ENCODE peak calls at places on chromosomes 12 and 14, in seven cellular contexts. I is AG09319; X is B cell; U is glutamatergic neuron; Z is upper lobe of right lung; V is CD8-positive, alpha-beta T cell; O is left ventricle myocardium inferior. E is an unnamed sample.

GRCh38 chr14:79229383-79229875 is 981.9 kb downstream of the DIO2 start:
- DNase-seq in I (no peak), X (no peak), U (no peak), Z (no peak), V (no peak), O (no peak), E (no peak)

GRCh38 chr12:2267624-2268477 is 215.1 kb downstream of the CACNA1C start:
- DNase-seq in I (no peak), X (no peak), U (no peak), Z (no peak), V (no peak), O (no peak), E (no peak)

GRCh38 chr12:59904874-59905521 is 309.2 kb downstream of the SLC16A7 start:
- DNase-seq in I (peak; percentile 84), X (no peak), U (no peak), Z (no peak), V (no peak), O (no peak), E (no peak)

GRCh38 chr12:38886064-38886463 is 19.3 kb downstream of the CPNE8 start:
- DNase-seq in I (no peak), X (no peak), U (no peak), Z (no peak), V (no peak), O (peak; percentile 28), E (no peak)

GRCh38 chr14:95026851-95027463 is 130.4 kb downstream of the DICER1 start:
- DNase-seq in I (no peak), X (no peak), U (no peak), Z (no peak), V (no peak), O (no peak), E (no peak)

GRCh38 chr12:57154076-57154475 is 6.7 kb upstream of the LRP1-AS start:
- DNase-seq in I (no peak), X (no peak), U (no peak), Z (no peak), V (no peak), O (no peak), E (no peak)

GRCh38 chr14:50039734-50040400 is 76.5 kb downstream of the VCPKMT start:
- DNase-seq in I (no peak), X (no peak), U (no peak), Z (peak; percentile 80), V (no peak), O (peak; percentile 42), E (no peak)

GRCh38 chr12:117968084-117968789 is 553 bp downstream of the KSR2 start:
- DNase-seq in I (no peak), X (no peak), U (no peak), Z (no peak), V (no peak), O (no peak), E (no peak)

GRCh38 chr12:55499810-55500252 is 7.7 kb downstream of the OR6C68 start:
- DNase-seq in I (no peak), X (no peak), U (no peak), Z (no peak), V (no peak), O (no peak), E (no peak)

GRCh38 chr12:33718631-33719030 is 279.0 kb upstream of the SYT10 start:
- DNase-seq in I (no peak), X (no peak), U (no peak), Z (no peak), V (no peak), O (no peak), E (no peak)

GRCh38 chr14:36756221-36756620 is 94.6 kb downstream of the PAX9 start:
- DNase-seq in I (no peak), X (no peak), U (no peak), Z (no peak), V (no peak), O (no peak), E (no peak)

GRCh38 chr12:47530050-47530449 is 175.8 kb downstream of the RPAP3 start:
- DNase-seq in I (no peak), X (no peak), U (no peak), Z (no peak), V (no peak), O (no peak), E (no peak)

GRCh38 chr12:104896710-104897109 is 61.4 kb downstream of the SLC41A2 start:
- DNase-seq in I (no peak), X (no peak), U (no peak), Z (no peak), V (no peak), O (no peak), E (no peak)

GRCh38 chr12:24982250-24982649 is 33.3 kb upstream of the BCAT1 start:
- DNase-seq in I (no peak), X (no peak), U (no peak), Z (no peak), V (no peak), O (no peak), E (no peak)

GRCh38 chr14:68819260-68819691 is 26.4 kb upstream of the ZFP36L1 start:
- DNase-seq in I (no peak), X (no peak), U (no peak), Z (no peak), V (no peak), O (no peak), E (no peak)

GRCh38 chr12:90166671-90167070 is 458.0 kb upstream of the ATP2B1 start:
- DNase-seq in I (no peak), X (no peak), U (no peak), Z (no peak), V (no peak), O (no peak), E (no peak)

GRCh38 chr14:35985504-35986218 is 159.5 kb downstream of the BRMS1L start:
- DNase-seq in I (no peak), X (no peak), U (no peak), Z (no peak), V (no peak), O (no peak), E (no peak)

GRCh38 chr12:31896514-31897039 is 62.6 kb upstream of the RESF1 start:
- DNase-seq in I (no peak), X (peak; percentile 76), U (no peak), Z (no peak), V (peak; percentile 70), O (peak; percentile 31), E (no peak)

GRCh38 chr14:74064883-74065282 is 19.4 kb downstream of the ALDH6A1 start:
- DNase-seq in I (no peak), X (no peak), U (no peak), Z (no peak), V (no peak), O (no peak), E (no peak)

GRCh38 chr12:42792265-42792664 is 202.7 kb upstream of the PRICKLE1 start:
- DNase-seq in I (no peak), X (no peak), U (no peak), Z (no peak), V (no peak), O (no peak), E (no peak)
- TF ChIP-seq CTCF in I (no peak), X (no peak), U (no peak), Z (no peak), V (no peak), O (no peak), E (no peak)

DNA sequence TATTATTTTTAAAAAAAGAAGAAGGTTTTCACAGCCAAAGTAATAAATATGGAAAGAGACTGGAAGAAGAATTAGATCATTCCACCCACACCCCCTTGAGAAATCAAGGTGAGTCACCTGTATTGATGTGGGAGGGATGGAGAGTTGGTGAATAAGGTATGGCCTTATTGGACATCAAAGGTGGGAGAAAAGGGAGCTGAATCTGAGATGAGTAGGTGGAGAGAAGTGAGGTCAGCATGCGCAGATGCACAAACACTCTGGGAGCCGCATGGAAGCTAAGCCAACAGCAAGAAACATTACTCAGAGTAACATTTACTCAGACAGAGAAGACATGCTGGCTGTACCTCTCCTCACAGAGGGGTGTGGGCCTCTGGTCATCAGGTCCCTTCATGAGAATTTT is 113.1 kb upstream of the FOXG1 start:
- DNase-seq in I (no peak), X (no peak), U (no peak), Z (no peak), V (no peak), O (no peak), E (no peak)
- TF ChIP-seq CTCF in I (no peak), X (no peak), U (no peak), Z (no peak), V (no peak), O (no peak), E (no peak)

GRCh38 chr12:7042847-7043246 is 17.7 kb upstream of the C1S start:
- DNase-seq in I (no peak), X (no peak), U (no peak), Z (no peak), V (no peak), O (no peak), E (no peak)
- TF ChIP-seq CTCF in I (peak; percentile 39), X (peak; percentile 26), U (peak; percentile 49), Z (peak; percentile 50), V (peak; percentile 17), O (peak; percentile 60), E (peak; percentile 46)

GRCh38 chr14:100664841-100665425 is 61.8 kb upstream of the DLK1 start:
- DNase-seq in I (peak; percentile 75), X (no peak), U (no peak), Z (no peak), V (no peak), O (peak; percentile 45), E (no peak)
- TF ChIP-seq CTCF in I (no peak), X (no peak), U (no peak), Z (no peak), V (no peak), O (no peak), E (no peak)

GRCh38 chr14:75231320-75231719 is 47.3 kb upstream of the FOS start:
- DNase-seq in I (no peak), X (no peak), U (no peak), Z (no peak), V (no peak), O (no peak), E (no peak)

GRCh38 chr14:75226755-75227544 is 50.5 kb upstream of the TMED10 start:
- DNase-seq in I (no peak), X (no peak), U (no peak), Z (no peak), V (no peak), O (no peak), E (no peak)

GRCh38 chr14:75232597-75232996 is 46.0 kb upstream of the FOS start:
- DNase-seq in I (no peak), X (no peak), U (no peak), Z (no peak), V (peak; percentile 35), O (no peak), E (no peak)

GRCh38 chr14:75229576-75229922 is 49.1 kb upstream of the FOS start:
- DNase-seq in I (no peak), X (no peak), U (no peak), Z (no peak), V (no peak), O (no peak), E (no peak)

DNA sequence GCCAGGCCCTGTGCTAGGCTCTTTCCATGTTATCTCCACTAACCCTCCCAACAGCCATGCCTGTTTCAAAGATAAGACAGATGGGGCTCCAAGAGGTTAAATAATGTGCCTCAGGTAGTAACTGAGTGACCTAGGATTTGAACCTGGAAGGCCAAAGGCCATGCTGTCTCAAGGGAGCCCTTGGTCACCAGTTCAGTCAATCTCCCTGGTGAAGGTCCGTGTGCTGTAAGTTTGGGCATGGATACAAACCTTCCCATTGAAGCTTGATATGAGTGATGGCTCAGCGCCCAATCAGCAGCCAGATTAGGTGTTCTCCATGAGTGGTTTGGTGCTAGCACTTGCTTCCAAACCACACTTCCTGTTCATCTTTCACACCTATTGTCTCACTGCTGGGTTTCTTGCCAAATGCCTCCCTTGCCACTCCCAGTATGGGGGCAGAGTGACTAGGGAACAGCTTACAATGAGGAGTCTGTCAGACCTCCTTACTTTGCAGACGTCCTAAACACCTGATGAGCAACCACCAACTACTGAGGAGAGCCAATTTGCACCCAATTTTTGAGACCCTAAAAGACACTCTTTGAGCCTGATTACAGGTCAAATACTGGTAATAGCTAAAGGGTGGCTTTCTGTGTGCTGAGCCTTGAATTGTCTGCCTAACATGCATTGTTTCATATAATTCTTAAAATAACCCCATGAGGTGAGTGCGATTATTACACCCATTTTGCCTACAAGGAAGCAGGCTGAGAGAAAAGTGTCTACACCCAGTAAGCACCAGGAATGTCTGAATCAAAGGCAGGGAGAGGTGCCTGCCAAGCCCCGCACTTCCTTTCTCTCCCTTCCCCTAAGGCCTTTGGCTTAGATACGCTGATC is 48.5 kb upstream of the FOS start:
- DNase-seq in I (no peak), X (peak; percentile 37), U (no peak), Z (peak; percentile 67), V (peak; percentile 25), O (peak; percentile 71), E (no peak)
- TF ChIP-seq CTCF in I (no peak), X (peak; percentile 26), U (peak; percentile 53), Z (no peak), V (peak; percentile 35), O (no peak), E (peak; percentile 56)

E was measured in endothelial cell.